ENCODE peak calls at places on chromosome 5, in four cellular contexts. D, I, N and P are unnamed samples.

GRCh38 chr5:73825736-73826135 is 199.7 kb downstream of the ARHGEF28 start:
- DNase-seq in D (no peak), I (no peak), N (no peak), P (no peak)

GRCh38 chr5:368162-369084 is 46.9 kb downstream of the AHRR start:
- DNase-seq in D (no peak), I (no peak), N (no peak), P (no peak)

GRCh38 chr5:38329132-38329715 is 70.9 kb downstream of the EGFLAM start:
- DNase-seq in D (no peak), I (no peak), N (no peak), P (no peak)

GRCh38 chr5:89513299-89514044 is 630.5 kb upstream of the MEF2C start:
- DNase-seq in D (no peak), I (no peak), N (no peak), P (no peak)

GRCh38 chr5:3022665-3023064 is 271.2 kb upstream of the IRX2 start:
- DNase-seq in D (no peak), I (no peak), N (no peak), P (no peak)

GRCh38 chr5:7828269-7828668 is 22.7 kb downstream of the CFAP90 start:
- DNase-seq in D (peak), I (no peak), N (peak), P (no peak)

GRCh38 chr5:172541764-172542120 is 87.4 kb upstream of the SH3PXD2B start:
- DNase-seq in D (no peak), I (no peak), N (no peak), P (no peak)

GRCh38 chr5:59412428-59412827 is 481.1 kb downstream of the PDE4D start:
- DNase-seq in D (no peak), I (no peak), N (no peak), P (no peak)

GRCh38 chr5:76528547-76529334 is 94.5 kb downstream of the F2RL2 start:
- DNase-seq in D (no peak), I (peak), N (no peak), P (no peak)

GRCh38 chr5:179762079-179762780 is 29.6 kb downstream of the MAML1 start:
- DNase-seq in D (peak), I (peak), N (peak), P (peak)